ENCODE peak calls at places on chromosomes 16 and 17, in ten cellular contexts. One of them, this sample, is unnamed.

GRCh38 chr16:72811188-72811720 is 236.7 kb downstream of the ZFHX3 start:
- ATAC-seq in stimulated activated naive CD8-positive, alpha-beta T cell treated with anti-CD3 and anti-CD28 coated beads, Interleukin-15, amount 100 ng/mL, for 72 hours: no peak
- ATAC-seq in natural killer cell: no peak
- ATAC-seq in activated T-cell treated with anti-CD3 and anti-CD28 coated beads, Interleukin-2, amount 50 U/mL, for 4 hours: no peak
- ATAC-seq in pancreas: peak
- ATAC-seq in central memory CD8-positive, alpha-beta T cell: no peak
- ATAC-seq in upper lobe of left lung: peak
- ATAC-seq in CD8-positive, alpha-beta T cell: no peak
- ATAC-seq in activated naive CD8-positive, alpha-beta T cell treated with anti-CD3 and anti-CD28 coated beads, Interleukin-2, amount 50 U/mL, for 24 hours: no peak
- ATAC-seq in activated CD8-positive, alpha-beta T cell treated with anti-CD3 and anti-CD28 coated beads, Interleukin-2, amount 10 ng/mL, durations not matched to agents 7 days and 5 days: no peak
- ATAC-seq in this sample: no peak

GRCh38 chr17:42347606-42348005 is 40.6 kb downstream of the STAT3 start:
- ATAC-seq in activated CD8-positive, alpha-beta T cell treated with anti-CD3 and anti-CD28 coated beads, Interleukin-2, amount 10 ng/mL, durations not matched to agents 7 days and 5 days: no peak
- ATAC-seq in natural killer cell: no peak
- ATAC-seq in activated naive CD8-positive, alpha-beta T cell treated with anti-CD3 and anti-CD28 coated beads, Interleukin-2, amount 50 U/mL, for 24 hours: no peak
- ATAC-seq in activated T-cell treated with anti-CD3 and anti-CD28 coated beads, Interleukin-2, amount 50 U/mL, for 4 hours: no peak
- ATAC-seq in upper lobe of left lung: peak
- ATAC-seq in CD8-positive, alpha-beta T cell: no peak
- ATAC-seq in pancreas: no peak
- ATAC-seq in stimulated activated naive CD8-positive, alpha-beta T cell treated with anti-CD3 and anti-CD28 coated beads, Interleukin-15, amount 100 ng/mL, for 72 hours: no peak
- ATAC-seq in central memory CD8-positive, alpha-beta T cell: no peak
- ATAC-seq in this sample: no peak

GRCh38 chr16:57409065-57409464 is 4.5 kb downstream of the CCL17 start:
- ATAC-seq in pancreas: no peak
- ATAC-seq in activated CD8-positive, alpha-beta T cell treated with anti-CD3 and anti-CD28 coated beads, Interleukin-2, amount 10 ng/mL, durations not matched to agents 7 days and 5 days: no peak
- ATAC-seq in CD8-positive, alpha-beta T cell: no peak
- ATAC-seq in activated naive CD8-positive, alpha-beta T cell treated with anti-CD3 and anti-CD28 coated beads, Interleukin-2, amount 50 U/mL, for 24 hours: no peak
- ATAC-seq in stimulated activated naive CD8-positive, alpha-beta T cell treated with anti-CD3 and anti-CD28 coated beads, Interleukin-15, amount 100 ng/mL, for 72 hours: no peak
- ATAC-seq in central memory CD8-positive, alpha-beta T cell: no peak
- ATAC-seq in natural killer cell: no peak
- ATAC-seq in upper lobe of left lung: peak
- ATAC-seq in activated T-cell treated with anti-CD3 and anti-CD28 coated beads, Interleukin-2, amount 50 U/mL, for 4 hours: no peak
- ATAC-seq in this sample: no peak

GRCh38 chr17:77468897-77469296 is 328.1 kb downstream of the SEC14L1 start:
- ATAC-seq in pancreas: no peak
- ATAC-seq in central memory CD8-positive, alpha-beta T cell: no peak
- ATAC-seq in stimulated activated naive CD8-positive, alpha-beta T cell treated with anti-CD3 and anti-CD28 coated beads, Interleukin-15, amount 100 ng/mL, for 72 hours: no peak
- ATAC-seq in activated naive CD8-positive, alpha-beta T cell treated with anti-CD3 and anti-CD28 coated beads, Interleukin-2, amount 50 U/mL, for 24 hours: no peak
- ATAC-seq in natural killer cell: no peak
- ATAC-seq in activated T-cell treated with anti-CD3 and anti-CD28 coated beads, Interleukin-2, amount 50 U/mL, for 4 hours: no peak
- ATAC-seq in activated CD8-positive, alpha-beta T cell treated with anti-CD3 and anti-CD28 coated beads, Interleukin-2, amount 10 ng/mL, durations not matched to agents 7 days and 5 days: no peak
- ATAC-seq in upper lobe of left lung: no peak
- ATAC-seq in CD8-positive, alpha-beta T cell: no peak
- ATAC-seq in this sample: no peak

GRCh38 chr17:43416998-43417891 is 18.5 kb downstream of the ARL4D start:
- ATAC-seq in activated T-cell treated with anti-CD3 and anti-CD28 coated beads, Interleukin-2, amount 50 U/mL, for 4 hours: no peak
- ATAC-seq in natural killer cell: no peak
- ATAC-seq in stimulated activated naive CD8-positive, alpha-beta T cell treated with anti-CD3 and anti-CD28 coated beads, Interleukin-15, amount 100 ng/mL, for 72 hours: no peak
- ATAC-seq in activated naive CD8-positive, alpha-beta T cell treated with anti-CD3 and anti-CD28 coated beads, Interleukin-2, amount 50 U/mL, for 24 hours: no peak
- ATAC-seq in activated CD8-positive, alpha-beta T cell treated with anti-CD3 and anti-CD28 coated beads, Interleukin-2, amount 10 ng/mL, durations not matched to agents 7 days and 5 days: no peak
- ATAC-seq in central memory CD8-positive, alpha-beta T cell: no peak
- ATAC-seq in upper lobe of left lung: peak
- ATAC-seq in pancreas: peak
- ATAC-seq in CD8-positive, alpha-beta T cell: no peak
- ATAC-seq in this sample: no peak

GRCh38 chr16:74997042-74997491 is 1.8 kb upstream of the ZNRF1 start:
- ATAC-seq in activated T-cell treated with anti-CD3 and anti-CD28 coated beads, Interleukin-2, amount 50 U/mL, for 4 hours: no peak
- ATAC-seq in natural killer cell: no peak
- ATAC-seq in activated naive CD8-positive, alpha-beta T cell treated with anti-CD3 and anti-CD28 coated beads, Interleukin-2, amount 50 U/mL, for 24 hours: no peak
- ATAC-seq in stimulated activated naive CD8-positive, alpha-beta T cell treated with anti-CD3 and anti-CD28 coated beads, Interleukin-15, amount 100 ng/mL, for 72 hours: no peak
- ATAC-seq in upper lobe of left lung: no peak
- ATAC-seq in central memory CD8-positive, alpha-beta T cell: no peak
- ATAC-seq in activated CD8-positive, alpha-beta T cell treated with anti-CD3 and anti-CD28 coated beads, Interleukin-2, amount 10 ng/mL, durations not matched to agents 7 days and 5 days: no peak
- ATAC-seq in pancreas: peak
- ATAC-seq in CD8-positive, alpha-beta T cell: no peak
- ATAC-seq in this sample: no peak

GRCh38 chr17:73625975-73626706 is 18.1 kb downstream of the SDK2 start:
- ATAC-seq in activated CD8-positive, alpha-beta T cell treated with anti-CD3 and anti-CD28 coated beads, Interleukin-2, amount 10 ng/mL, durations not matched to agents 7 days and 5 days: no peak
- ATAC-seq in CD8-positive, alpha-beta T cell: no peak
- ATAC-seq in pancreas: no peak
- ATAC-seq in activated T-cell treated with anti-CD3 and anti-CD28 coated beads, Interleukin-2, amount 50 U/mL, for 4 hours: no peak
- ATAC-seq in natural killer cell: no peak
- ATAC-seq in upper lobe of left lung: no peak
- ATAC-seq in central memory CD8-positive, alpha-beta T cell: no peak
- ATAC-seq in activated naive CD8-positive, alpha-beta T cell treated with anti-CD3 and anti-CD28 coated beads, Interleukin-2, amount 50 U/mL, for 24 hours: no peak
- ATAC-seq in stimulated activated naive CD8-positive, alpha-beta T cell treated with anti-CD3 and anti-CD28 coated beads, Interleukin-15, amount 100 ng/mL, for 72 hours: no peak
- ATAC-seq in this sample: no peak

GRCh38 chr17:21295036-21295952 is 10.8 kb downstream of the MAP2K3 start:
- ATAC-seq in natural killer cell: peak
- ATAC-seq in stimulated activated naive CD8-positive, alpha-beta T cell treated with anti-CD3 and anti-CD28 coated beads, Interleukin-15, amount 100 ng/mL, for 72 hours: no peak
- ATAC-seq in upper lobe of left lung: peak
- ATAC-seq in central memory CD8-positive, alpha-beta T cell: peak
- ATAC-seq in activated CD8-positive, alpha-beta T cell treated with anti-CD3 and anti-CD28 coated beads, Interleukin-2, amount 10 ng/mL, durations not matched to agents 7 days and 5 days: no peak
- ATAC-seq in activated T-cell treated with anti-CD3 and anti-CD28 coated beads, Interleukin-2, amount 50 U/mL, for 4 hours: no peak
- ATAC-seq in CD8-positive, alpha-beta T cell: no peak
- ATAC-seq in activated naive CD8-positive, alpha-beta T cell treated with anti-CD3 and anti-CD28 coated beads, Interleukin-2, amount 50 U/mL, for 24 hours: peak
- ATAC-seq in pancreas: peak
- ATAC-seq in this sample: no peak